ENCODE peak calls at places on chromosomes 2 and 18, in ten cellular contexts. J is activated CD8-positive, alpha-beta T cell treated with anti-CD3 and anti-CD28 coated beads, Interleukin-2, amount 10 ng/mL, durations not matched to agents 7 days and 5 days; X is effector CD8-positive, alpha-beta T cell; S is anterior cingulate cortex; R is HS-27A; Y is SHP77 treated with DMSO at 0.1 percent for 48 hours; K is stimulated activated CD8-positive, alpha-beta memory T cell treated with anti-CD3 and anti-CD28 coated beads, Interleukin-2, amount 100 ng/mL, for 1 hour; E is AG20443; L is GM06990; M is T-helper 1 cell. H is an unnamed sample.

GRCh38 chr18:24987933-24988840 is 363.8 kb downstream of the ZNF521 start:
- DNase-seq in J (no peak), X (no peak), S (no peak), R (no peak), Y (no peak), K (no peak), E (peak; percentile 40), L (no peak), M (no peak), H (no peak)

GRCh38 chr2:40098786-40099470 is 319.9 kb upstream of the THUMPD2 start:
- DNase-seq in J (no peak), X (no peak), S (no peak), R (no peak), Y (no peak), K (no peak), E (no peak), L (no peak), M (no peak), H (no peak)

GRCh38 chr2:219451626-219452360 is 17.1 kb downstream of the SPEG start:
- DNase-seq in J (peak; percentile 58), X (no peak), S (no peak), R (no peak), Y (no peak), K (no peak), E (no peak), L (no peak), M (no peak), H (no peak)

GRCh38 chr2:241598061-241598460 is 38.9 kb downstream of the THAP4 start:
- DNase-seq in J (no peak), X (no peak), S (no peak), R (no peak), Y (no peak), K (no peak), E (no peak), L (no peak), M (no peak), H (peak; percentile 3)

GRCh38 chr2:234950435-234950729 is 1.4 kb upstream of the SH3BP4 start:
- DNase-seq in J (no peak), X (no peak), S (no peak), R (no peak), Y (no peak), K (no peak), E (no peak), L (no peak), M (no peak), H (no peak)

GRCh38 chr2:26382534-26382933 is 19.2 kb upstream of the DRC1 start:
- DNase-seq in J (no peak), X (no peak), S (no peak), R (no peak), Y (no peak), K (no peak), E (no peak), L (no peak), M (no peak), H (no peak)

GRCh38 chr18:52348209-52348608 is 8.2 kb downstream of the DCC start:
- DNase-seq in J (no peak), X (no peak), S (no peak), R (no peak), Y (no peak), K (no peak), E (no peak), L (no peak), M (no peak), H (no peak)

GRCh38 chr18:59087391-59087790 is 52.3 kb upstream of the SEC11C start:
- DNase-seq in J (no peak), X (no peak), S (no peak), R (no peak), Y (peak; percentile 71), K (no peak), E (no peak), L (no peak), M (no peak), H (no peak)

GRCh38 chr2:121826036-121826435 is 70.6 kb downstream of the TSN start:
- DNase-seq in J (no peak), X (no peak), S (no peak), R (no peak), Y (no peak), K (no peak), E (peak; percentile 23), L (no peak), M (no peak), H (no peak)

GRCh38 chr2:182345384-182345783 is 81.5 kb downstream of the PDE1A start:
- DNase-seq in J (no peak), X (no peak), S (no peak), R (no peak), Y (no peak), K (no peak), E (no peak), L (no peak), M (no peak), H (no peak)

GRCh38 chr18:10482363-10482984 is 28.0 kb downstream of the APCDD1 start:
- DNase-seq in J (no peak), X (no peak), S (no peak), R (no peak), Y (no peak), K (no peak), E (no peak), L (no peak), M (no peak), H (no peak)